ENCODE peak calls at places on chromosomes 7 and 10, in six cellular contexts. One of them, this sample, is unnamed.
A peak's percentile ranks its signal among the peaks of the same experiment; 100 is the strongest.

GRCh38 chr7:84336303-84336702 is 141.7 kb upstream of the SEMA3A start:
- DNase-seq in right cardiac atrium: no peak
- DNase-seq in RWPE1: no peak
- DNase-seq in A549: no peak
- DNase-seq in IMR-90: peak; percentile 88
- DNase-seq in thoracic aorta: no peak
- DNase-seq in this sample: no peak

GRCh38 chr10:132738454-132739224 is 47.3 kb downstream of the NKX6-2 start:
- DNase-seq in right cardiac atrium: no peak
- DNase-seq in RWPE1: no peak
- DNase-seq in A549: no peak
- DNase-seq in IMR-90: no peak
- DNase-seq in thoracic aorta: no peak
- DNase-seq in this sample: no peak

GRCh38 chr7:32378991-32379390 is 111.2 kb downstream of the LSM5 start:
- DNase-seq in right cardiac atrium: no peak
- DNase-seq in RWPE1: peak; percentile 13
- DNase-seq in A549: no peak
- DNase-seq in IMR-90: no peak
- DNase-seq in thoracic aorta: no peak
- DNase-seq in this sample: no peak

GRCh38 chr10:108556176-108556575 is 1367.1 kb downstream of the XPNPEP1 start:
- DNase-seq in right cardiac atrium: no peak
- DNase-seq in RWPE1: no peak
- DNase-seq in A549: no peak
- DNase-seq in IMR-90: no peak
- DNase-seq in thoracic aorta: no peak
- DNase-seq in this sample: no peak

GRCh38 chr7:25260862-25261454 is 32.7 kb upstream of the NPVF start:
- DNase-seq in right cardiac atrium: no peak
- DNase-seq in RWPE1: peak; percentile 15
- DNase-seq in A549: no peak
- DNase-seq in IMR-90: peak; percentile 53
- DNase-seq in thoracic aorta: no peak
- DNase-seq in this sample: no peak

GRCh38 chr10:87920538-87920937 is 57.1 kb downstream of the PTEN start:
- DNase-seq in right cardiac atrium: no peak
- DNase-seq in RWPE1: no peak
- DNase-seq in A549: no peak
- DNase-seq in IMR-90: no peak
- DNase-seq in thoracic aorta: no peak
- DNase-seq in this sample: no peak

GRCh38 chr7:43565786-43566185 is 17.1 kb upstream of the STK17A start:
- DNase-seq in right cardiac atrium: no peak
- DNase-seq in RWPE1: no peak
- DNase-seq in A549: no peak
- DNase-seq in IMR-90: peak; percentile 37
- DNase-seq in thoracic aorta: no peak
- DNase-seq in this sample: no peak

GRCh38 chr10:132482090-132482489 is 55.5 kb upstream of the INPP5A start:
- DNase-seq in right cardiac atrium: no peak
- DNase-seq in RWPE1: peak; percentile 73
- DNase-seq in A549: no peak
- DNase-seq in IMR-90: peak; percentile 91
- DNase-seq in thoracic aorta: no peak
- DNase-seq in this sample: no peak

GRCh38 chr7:13908667-13909382 is 80.6 kb downstream of the ETV1 start:
- DNase-seq in right cardiac atrium: no peak
- DNase-seq in RWPE1: no peak
- DNase-seq in A549: no peak
- DNase-seq in IMR-90: no peak
- DNase-seq in thoracic aorta: no peak
- DNase-seq in this sample: no peak

GRCh38 chr10:16828731-16829175 is 11.5 kb upstream of the RSU1 start:
- DNase-seq in right cardiac atrium: peak; percentile 48
- DNase-seq in RWPE1: no peak
- DNase-seq in A549: no peak
- DNase-seq in IMR-90: peak; percentile 83
- DNase-seq in thoracic aorta: no peak
- DNase-seq in this sample: peak; percentile 46

GRCh38 chr10:67936416-67936815 is 52.0 kb downstream of the SIRT1 start:
- DNase-seq in right cardiac atrium: no peak
- DNase-seq in RWPE1: no peak
- DNase-seq in A549: no peak
- DNase-seq in IMR-90: peak; percentile 62
- DNase-seq in thoracic aorta: no peak
- DNase-seq in this sample: no peak

GRCh38 chr10:72375585-72375984 is 20.9 kb upstream of the DNAJB12 start:
- DNase-seq in right cardiac atrium: no peak
- DNase-seq in RWPE1: no peak
- DNase-seq in A549: peak; percentile 40
- DNase-seq in IMR-90: no peak
- DNase-seq in thoracic aorta: no peak
- DNase-seq in this sample: no peak

GRCh38 chr7:98234429-98235147 is 17.4 kb downstream of the TECPR1 start:
- DNase-seq in right cardiac atrium: no peak
- DNase-seq in RWPE1: no peak
- DNase-seq in A549: no peak
- DNase-seq in IMR-90: peak; percentile 12
- DNase-seq in thoracic aorta: no peak
- DNase-seq in this sample: no peak

GRCh38 chr10:13396369-13396768 is 48.3 kb upstream of the SEPHS1 start:
- DNase-seq in right cardiac atrium: no peak
- DNase-seq in RWPE1: no peak
- DNase-seq in A549: no peak
- DNase-seq in IMR-90: no peak
- DNase-seq in thoracic aorta: no peak
- DNase-seq in this sample: no peak

GRCh38 chr10:14554843-14555205 is 219.9 kb downstream of the FAM107B start:
- DNase-seq in right cardiac atrium: no peak
- DNase-seq in RWPE1: peak; percentile 41
- DNase-seq in A549: no peak
- DNase-seq in IMR-90: peak; percentile 52
- DNase-seq in thoracic aorta: no peak
- DNase-seq in this sample: no peak

GRCh38 chr10:23556727-23557440 is 118.0 kb downstream of the OTUD1 start:
- DNase-seq in right cardiac atrium: no peak
- DNase-seq in RWPE1: peak; percentile 41
- DNase-seq in A549: no peak
- DNase-seq in IMR-90: peak; percentile 5
- DNase-seq in thoracic aorta: no peak
- DNase-seq in this sample: no peak

GRCh38 chr7:67918158-67918557 is 921.5 kb downstream of the TYW1 start:
- DNase-seq in right cardiac atrium: no peak
- DNase-seq in RWPE1: no peak
- DNase-seq in A549: peak; percentile 68
- DNase-seq in IMR-90: no peak
- DNase-seq in thoracic aorta: no peak
- DNase-seq in this sample: no peak

GRCh38 chr10:6050801-6051445 is 11.2 kb downstream of the IL2RA start:
- DNase-seq in right cardiac atrium: peak; percentile 65
- DNase-seq in RWPE1: peak; percentile 30
- DNase-seq in A549: peak; percentile 33
- DNase-seq in IMR-90: peak; percentile 44
- DNase-seq in thoracic aorta: no peak
- DNase-seq in this sample: peak; percentile 62

GRCh38 chr7:30146127-30146612 is 11.4 kb downstream of the MTURN start:
- DNase-seq in right cardiac atrium: no peak
- DNase-seq in RWPE1: no peak
- DNase-seq in A549: no peak
- DNase-seq in IMR-90: no peak
- DNase-seq in thoracic aorta: no peak
- DNase-seq in this sample: no peak

GRCh38 chr10:93280121-93280698 is 201.9 kb downstream of the MYOF start:
- DNase-seq in right cardiac atrium: no peak
- DNase-seq in RWPE1: no peak
- DNase-seq in A549: no peak
- DNase-seq in IMR-90: no peak
- DNase-seq in thoracic aorta: no peak
- DNase-seq in this sample: no peak

GRCh38 chr10:126171555-126171954 is 216.7 kb downstream of the ADAM12 start:
- DNase-seq in right cardiac atrium: no peak
- DNase-seq in RWPE1: no peak
- DNase-seq in A549: no peak
- DNase-seq in IMR-90: peak; percentile 79
- DNase-seq in thoracic aorta: no peak
- DNase-seq in this sample: no peak

GRCh38 chr7:80312139-80312661 is 177.6 kb downstream of the GNAI1 start:
- DNase-seq in right cardiac atrium: no peak
- DNase-seq in RWPE1: peak; percentile 62
- DNase-seq in A549: peak; percentile 79
- DNase-seq in IMR-90: peak; percentile 94
- DNase-seq in thoracic aorta: no peak
- DNase-seq in this sample: peak; percentile 39

GRCh38 chr10:116211682-116212081 is 61.3 kb downstream of the GFRA1 start:
- DNase-seq in right cardiac atrium: no peak
- DNase-seq in RWPE1: no peak
- DNase-seq in A549: no peak
- DNase-seq in IMR-90: peak; percentile 91
- DNase-seq in thoracic aorta: no peak
- DNase-seq in this sample: no peak

GRCh38 chr7:115047968-115048720 is 126.2 kb downstream of the MDFIC start:
- DNase-seq in right cardiac atrium: no peak
- DNase-seq in RWPE1: no peak
- DNase-seq in A549: peak; percentile 11
- DNase-seq in IMR-90: peak; percentile 80
- DNase-seq in thoracic aorta: no peak
- DNase-seq in this sample: no peak

GRCh38 chr7:21543528-21544302 is 876 bp downstream of the DNAH11 start:
- DNase-seq in right cardiac atrium: no peak
- DNase-seq in RWPE1: peak; percentile 18
- DNase-seq in A549: no peak
- DNase-seq in IMR-90: no peak
- DNase-seq in thoracic aorta: no peak
- DNase-seq in this sample: peak; percentile 13

GRCh38 chr7:100867040-100867795 is at the start of gene TRIP6:
- DNase-seq in right cardiac atrium: peak; percentile 94
- DNase-seq in RWPE1: peak; percentile 97
- DNase-seq in A549: peak; percentile 79
- DNase-seq in IMR-90: peak; percentile 93
- DNase-seq in thoracic aorta: peak; percentile 73
- DNase-seq in this sample: peak; percentile 86

GRCh38 chr7:50308301-50309129 is 4.0 kb downstream of the IKZF1 start:
- DNase-seq in right cardiac atrium: no peak
- DNase-seq in RWPE1: no peak
- DNase-seq in A549: no peak
- DNase-seq in IMR-90: no peak
- DNase-seq in thoracic aorta: no peak
- DNase-seq in this sample: no peak

GRCh38 chr7:84384417-84384816 is 189.8 kb upstream of the SEMA3A start:
- DNase-seq in right cardiac atrium: no peak
- DNase-seq in RWPE1: no peak
- DNase-seq in A549: no peak
- DNase-seq in IMR-90: peak; percentile 46
- DNase-seq in thoracic aorta: no peak
- DNase-seq in this sample: no peak

GRCh38 chr7:23315366-23315765 is 16.2 kb downstream of the MALSU1 start:
- DNase-seq in right cardiac atrium: no peak
- DNase-seq in RWPE1: no peak
- DNase-seq in A549: no peak
- DNase-seq in IMR-90: no peak
- DNase-seq in thoracic aorta: no peak
- DNase-seq in this sample: no peak

GRCh38 chr10:49110684-49111319 is 4.5 kb downstream of the VSTM4 start:
- DNase-seq in right cardiac atrium: no peak
- DNase-seq in RWPE1: no peak
- DNase-seq in A549: no peak
- DNase-seq in IMR-90: no peak
- DNase-seq in thoracic aorta: no peak
- DNase-seq in this sample: no peak
- H3K27ac ChIP-seq in right cardiac atrium: no peak overlapping the region
- H3K27ac ChIP-seq in RWPE1: no peak overlapping the region
- H3K27ac ChIP-seq in A549: no peak overlapping the region
- H3K27ac ChIP-seq in IMR-90: no peak overlapping the region
- H3K27ac ChIP-seq in thoracic aorta: peak overlapping the region; percentile 46
- H3K27ac ChIP-seq in this sample: no peak overlapping the region

GRCh38 chr7:39606941-39607340 is 16.4 kb upstream of the RALA start:
- DNase-seq in right cardiac atrium: no peak
- DNase-seq in RWPE1: no peak
- DNase-seq in A549: no peak
- DNase-seq in IMR-90: no peak
- DNase-seq in thoracic aorta: no peak
- DNase-seq in this sample: no peak
- H3K27ac ChIP-seq in right cardiac atrium: no peak overlapping the region
- H3K27ac ChIP-seq in RWPE1: no peak overlapping the region
- H3K27ac ChIP-seq in A549: no peak overlapping the region
- H3K27ac ChIP-seq in IMR-90: no peak overlapping the region
- H3K27ac ChIP-seq in thoracic aorta: no peak overlapping the region
- H3K27ac ChIP-seq in this sample: no peak overlapping the region

GRCh38 chr7:142181966-142182365 is 70.4 kb downstream of the MGAM2 start:
- DNase-seq in right cardiac atrium: no peak
- DNase-seq in RWPE1: no peak
- DNase-seq in A549: no peak
- DNase-seq in IMR-90: no peak
- DNase-seq in thoracic aorta: no peak
- DNase-seq in this sample: no peak
- H3K27ac ChIP-seq in right cardiac atrium: no peak overlapping the region
- H3K27ac ChIP-seq in RWPE1: no peak overlapping the region
- H3K27ac ChIP-seq in A549: no peak overlapping the region
- H3K27ac ChIP-seq in IMR-90: no peak overlapping the region
- H3K27ac ChIP-seq in thoracic aorta: no peak overlapping the region
- H3K27ac ChIP-seq in this sample: no peak overlapping the region

GRCh38 chr7:134798155-134798554 is 18.7 kb downstream of the CALD1 start:
- DNase-seq in right cardiac atrium: no peak
- DNase-seq in RWPE1: no peak
- DNase-seq in A549: no peak
- DNase-seq in IMR-90: no peak
- DNase-seq in thoracic aorta: no peak
- DNase-seq in this sample: no peak
- H3K27ac ChIP-seq in right cardiac atrium: peak overlapping the region; percentile 64
- H3K27ac ChIP-seq in RWPE1: no peak overlapping the region
- H3K27ac ChIP-seq in A549: no peak overlapping the region
- H3K27ac ChIP-seq in IMR-90: peak overlapping the region; percentile 50
- H3K27ac ChIP-seq in thoracic aorta: peak overlapping the region; percentile 86
- H3K27ac ChIP-seq in this sample: no peak overlapping the region

This sample was measured in body of pancreas.